ENCODE peak calls at places on chromosomes 16 and 17, in ten cellular contexts. O is transverse colon, B is endothelial cell, Y is WTC11, K is prostate gland, Z is upper lobe of right lung, W is activated B cell treated with CpG ODN at 0.5 μM for 24 hours, N is coronary artery, H is WERI-Rb-1, E is choroid plexus epithelial cell. R is an unnamed sample.

GRCh38 chr16:66006485-66006884 is 360.0 kb upstream of the CDH5 start:
- DNase-seq in O (no peak), B (no peak), Y (no peak), K (no peak), Z (no peak), W (no peak), N (no peak), H (no peak), E (no peak), R (no peak)

GRCh38 chr16:52584354-52584840 is 37.5 kb upstream of the TOX3 start:
- DNase-seq in O (no peak), B (no peak), Y (no peak), K (no peak), Z (no peak), W (no peak), N (no peak), H (peak; percentile 59), E (no peak), R (no peak)

GRCh38 chr16:74462361-74462760 is 41.1 kb upstream of the CLEC18B start:
- DNase-seq in O (no peak), B (no peak), Y (no peak), K (no peak), Z (no peak), W (no peak), N (no peak), H (no peak), E (no peak), R (peak; percentile 65)

GRCh38 chr17:32998893-32999240 is 7.2 kb downstream of the SPACA3 start:
- DNase-seq in O (no peak), B (no peak), Y (no peak), K (no peak), Z (no peak), W (no peak), N (no peak), H (no peak), E (peak; percentile 30), R (peak; percentile 60)

GRCh38 chr16:2711370-2712062 is 8.5 kb downstream of the PRSS27 start:
- DNase-seq in O (no peak), B (no peak), Y (no peak), K (no peak), Z (no peak), W (no peak), N (no peak), H (no peak), E (no peak), R (no peak)

GRCh38 chr17:51860934-51861561 is 297.5 kb downstream of the CA10 start:
- DNase-seq in O (peak; percentile 47), B (peak; percentile 75), Y (peak; percentile 60), K (peak; percentile 47), Z (no peak), W (no peak), N (no peak), H (peak; percentile 91), E (peak; percentile 2), R (no peak)

GRCh38 chr17:8117980-8118768 is at the start of gene ALOXE3:
- DNase-seq in O (peak; percentile 55), B (no peak), Y (peak; percentile 42), K (peak; percentile 67), Z (no peak), W (no peak), N (no peak), H (peak; percentile 27), E (peak; percentile 60), R (peak; percentile 75)

GRCh38 chr16:86396918-86397317 is 113.4 kb upstream of the FOXF1 start:
- DNase-seq in O (peak; percentile 53), B (no peak), Y (no peak), K (peak; percentile 20), Z (no peak), W (no peak), N (no peak), H (no peak), E (peak; percentile 74), R (peak; percentile 94)

GRCh38 chr17:48207776-48208175 is 100.2 kb downstream of the SNX11 start:
- DNase-seq in O (no peak), B (no peak), Y (no peak), K (no peak), Z (no peak), W (no peak), N (no peak), H (no peak), E (no peak), R (no peak)

GRCh38 chr16:70738083-70738977 is 52.5 kb upstream of the MTSS2 start:
- DNase-seq in O (peak; percentile 56), B (peak; percentile 71), Y (peak; percentile 73), K (peak; percentile 70), Z (peak; percentile 85), W (no peak), N (no peak), H (peak; percentile 81), E (peak; percentile 88), R (peak; percentile 40)

GRCh38 chr17:60351012-60351695 is 40.8 kb downstream of the USP32 start:
- DNase-seq in O (no peak), B (no peak), Y (no peak), K (no peak), Z (no peak), W (no peak), N (no peak), H (peak; percentile 44), E (no peak), R (no peak)

GRCh38 chr16:56869513-56870270 is 4.7 kb downstream of the SLC12A3 start:
- DNase-seq in O (peak; percentile 24), B (peak; percentile 23), Y (peak; percentile 70), K (no peak), Z (no peak), W (peak; percentile 41), N (no peak), H (peak; percentile 27), E (peak; percentile 13), R (no peak)

GRCh38 chr16:47043200-47043599 is 69.7 kb upstream of the DNAJA2 start:
- DNase-seq in O (no peak), B (no peak), Y (no peak), K (no peak), Z (no peak), W (no peak), N (no peak), H (no peak), E (no peak), R (no peak)

DNA sequence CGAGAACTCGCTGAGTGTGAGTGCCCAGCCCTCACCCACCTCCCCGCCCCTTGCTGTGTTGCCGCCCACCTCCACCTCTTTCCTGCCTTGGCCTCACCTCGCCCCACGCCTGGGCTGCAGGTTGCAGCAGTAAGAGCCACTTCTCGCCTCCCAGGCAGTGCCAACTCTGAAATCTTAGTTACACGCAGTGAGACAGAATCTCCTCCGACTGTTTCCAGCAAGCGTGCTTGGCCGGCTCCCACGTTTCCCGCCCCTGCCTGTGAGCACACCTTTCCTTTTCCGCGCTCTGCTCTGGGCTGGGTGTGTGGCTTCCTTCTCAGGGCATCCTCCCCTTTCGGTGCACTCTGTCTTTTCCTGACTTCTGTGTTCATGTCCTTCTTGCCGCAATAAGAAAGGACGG is 5.7 kb downstream of the ENGASE start:
- DNase-seq in O (no peak), B (no peak), Y (no peak), K (no peak), Z (no peak), W (no peak), N (no peak), H (no peak), E (no peak), R (no peak)
- TF ChIP-seq CTCF in O (no peak), B (no peak), Y (no peak), K (no peak), Z (no peak), W (no peak), N (no peak), H (no peak), E (no peak), R (no peak)

GRCh38 chr17:61947367-61948078 is 19.7 kb upstream of the INTS2 start:
- DNase-seq in O (no peak), B (no peak), Y (no peak), K (no peak), Z (no peak), W (no peak), N (no peak), H (no peak), E (no peak), R (no peak)
- TF ChIP-seq CTCF in O (no peak), B (no peak), Y (no peak), K (no peak), Z (no peak), W (no peak), N (no peak), H (no peak), E (no peak), R (no peak)

GRCh38 chr16:31542763-31543162 is 15.1 kb downstream of the AHSP start:
- DNase-seq in O (no peak), B (no peak), Y (no peak), K (no peak), Z (no peak), W (no peak), N (no peak), H (no peak), E (no peak), R (no peak)
- TF ChIP-seq CTCF in O (no peak), B (no peak), Y (no peak), K (no peak), Z (no peak), W (no peak), N (no peak), H (no peak), E (no peak), R (no peak)

DNA sequence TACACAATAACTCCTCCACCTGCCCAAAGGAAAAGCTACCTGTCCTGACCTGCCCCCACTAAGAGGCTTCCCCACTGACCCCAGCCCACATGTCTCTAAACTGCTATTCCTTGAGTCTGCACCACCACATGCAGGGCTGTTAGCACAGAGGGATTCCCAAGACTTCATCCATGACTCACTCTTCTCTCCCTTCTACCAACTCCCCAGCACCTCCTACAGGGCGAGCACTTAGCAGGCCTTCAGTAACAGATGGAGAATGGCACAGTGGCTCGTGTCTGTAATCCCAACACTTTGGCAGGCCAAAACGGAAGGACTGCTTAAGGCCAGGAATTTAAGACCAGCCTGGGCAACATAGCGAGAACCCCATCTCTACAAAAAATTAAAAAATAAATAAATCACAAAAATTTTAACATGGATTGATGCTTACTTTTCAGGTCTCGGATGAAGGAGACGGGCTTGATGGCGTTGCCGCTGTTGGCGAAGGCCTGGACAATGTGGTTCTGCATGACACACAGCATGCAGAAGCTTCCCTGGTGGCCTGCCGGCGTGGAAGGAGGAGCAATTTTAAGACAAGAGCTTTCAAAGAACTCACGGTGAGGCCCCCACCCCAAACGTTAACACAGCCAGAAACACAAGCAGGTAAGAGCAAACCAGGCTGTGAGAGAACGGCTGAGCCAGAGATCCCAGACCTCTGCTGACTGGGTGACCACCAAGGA is 12.0 kb downstream of the USP36 start:
- DNase-seq in O (no peak), B (no peak), Y (no peak), K (no peak), Z (no peak), W (no peak), N (peak; percentile 65), H (peak; percentile 79), E (peak; percentile 90), R (peak; percentile 56)
- TF ChIP-seq CTCF in O (no peak), B (no peak), Y (no peak), K (no peak), Z (no peak), W (no peak), N (no peak), H (peak; percentile 80), E (peak; percentile 86), R (peak; percentile 58)

GRCh38 chr17:71460943-71461342 is 659.9 kb upstream of the SOX9 start:
- DNase-seq in O (peak; percentile 34), B (peak; percentile 42), Y (peak; percentile 24), K (no peak), Z (no peak), W (no peak), N (no peak), H (peak; percentile 30), E (peak; percentile 71), R (peak; percentile 55)
- TF ChIP-seq CTCF in O (peak; percentile 18), B (peak; percentile 56), Y (peak; percentile 24), K (peak; percentile 24), Z (peak; percentile 47), W (no peak), N (no peak), H (peak; percentile 47), E (peak; percentile 75), R (peak; percentile 44)

GRCh38 chr17:7038025-7038862 is 2.4 kb downstream of the SLC16A13 start:
- DNase-seq in O (no peak), B (no peak), Y (no peak), K (no peak), Z (no peak), W (no peak), N (no peak), H (no peak), E (no peak), R (no peak)
- TF ChIP-seq CTCF in O (no peak), B (no peak), Y (no peak), K (no peak), Z (no peak), W (no peak), N (no peak), H (peak; percentile 44), E (no peak), R (no peak)